ENCODE peak calls at places on chromosomes 7 and 10, in five cellular contexts. Y is HEK293T, O is H1, B is GM12878, T is HCT116. U is an unnamed sample.

GRCh38 chr7:143487566-143487965 is 9.9 kb downstream of the TAS2R41 start:
- DNase-seq in Y (no peak), O (no peak), B (no peak), T (no peak), U (no peak)

GRCh38 chr7:137272249-137272648 is 71.3 kb downstream of the PTN start:
- DNase-seq in Y (no peak), O (no peak), B (no peak), T (no peak), U (no peak)

GRCh38 chr10:132614431-132615341 is 77.1 kb downstream of the INPP5A start:
- DNase-seq in Y (no peak), O (no peak), B (no peak), T (no peak), U (no peak)

GRCh38 chr7:131115340-131115739 is 212.3 kb upstream of the MKLN1 start:
- DNase-seq in Y (no peak), O (no peak), B (no peak), T (no peak), U (no peak)

GRCh38 chr7:99693427-99694200 is 13.8 kb upstream of the CYP3A5 start:
- DNase-seq in Y (peak; percentile 8), O (no peak), B (no peak), T (no peak), U (peak; percentile 95)

GRCh38 chr7:514651-515598 is 4.7 kb downstream of the PDGFA start:
- DNase-seq in Y (no peak), O (no peak), B (no peak), T (no peak), U (peak; percentile 39)

GRCh38 chr7:120825576-120825975 is 32.4 kb downstream of the TSPAN12 start:
- DNase-seq in Y (no peak), O (no peak), B (no peak), T (no peak), U (no peak)

GRCh38 chr10:62766383-62766782 is 38.1 kb upstream of the ADO start:
- DNase-seq in Y (no peak), O (no peak), B (no peak), T (no peak), U (no peak)

GRCh38 chr10:86346794-86347665 is 19.6 kb downstream of the GRID1 start:
- DNase-seq in Y (no peak), O (no peak), B (no peak), T (no peak), U (no peak)

GRCh38 chr10:100969175-100970075 is at the start of gene SEMA4G:
- DNase-seq in Y (peak; percentile 81), O (peak; percentile 67), B (no peak), T (peak; percentile 21), U (peak; percentile 66)

GRCh38 chr7:116316838-116317612 is 106.7 kb downstream of the TES start:
- DNase-seq in Y (no peak), O (no peak), B (peak; percentile 77), T (peak; percentile 99), U (no peak)

GRCh38 chr7:50978633-50979215 is 196.0 kb upstream of the GRB10 start:
- DNase-seq in Y (no peak), O (no peak), B (no peak), T (no peak), U (no peak)

GRCh38 chr7:40498933-40499332 is 364.1 kb downstream of the SUGCT start:
- DNase-seq in Y (no peak), O (no peak), B (no peak), T (no peak), U (no peak)

GRCh38 chr10:122140941-122141623 is 130.0 kb upstream of the BTBD16 start:
- DNase-seq in Y (no peak), O (no peak), B (no peak), T (peak; percentile 73), U (no peak)

GRCh38 chr10:18968196-18968595 is 80.4 kb upstream of the MALRD1 start:
- DNase-seq in Y (no peak), O (no peak), B (no peak), T (no peak), U (no peak)

GRCh38 chr7:158772916-158773315 is 56.4 kb downstream of the ESYT2 start:
- DNase-seq in Y (no peak), O (no peak), B (no peak), T (no peak), U (no peak)

GRCh38 chr10:72545511-72545910 is 80.4 kb downstream of the MICU1 start:
- DNase-seq in Y (no peak), O (no peak), B (no peak), T (no peak), U (no peak)

GRCh38 chr10:51502124-51502523 is 197.3 kb downstream of the CSTF2T start:
- DNase-seq in Y (no peak), O (no peak), B (no peak), T (no peak), U (no peak)

GRCh38 chr10:70774810-70775678 is 10.1 kb downstream of the TBATA start:
- DNase-seq in Y (no peak), O (no peak), B (no peak), T (no peak), U (no peak)

GRCh38 chr7:151808296-151809155 is 68.4 kb downstream of the PRKAG2 start:
- DNase-seq in Y (no peak), O (no peak), B (no peak), T (peak; percentile 44), U (no peak)

GRCh38 chr7:155527664-155528063 is 18.7 kb downstream of the CNPY1 start:
- DNase-seq in Y (no peak), O (no peak), B (no peak), T (no peak), U (no peak)

GRCh38 chr7:94509264-94509878 is at the start of gene CASD1:
- DNase-seq in Y (peak; percentile 14), O (peak; percentile 15), B (no peak), T (no peak), U (no peak)

GRCh38 chr10:44462338-44462914 is 77.5 kb upstream of the CXCL12 start:
- DNase-seq in Y (no peak), O (no peak), B (no peak), T (no peak), U (no peak)

GRCh38 chr7:121032645-121033460 is 44.3 kb downstream of the CPED1 start:
- DNase-seq in Y (no peak), O (no peak), B (no peak), T (no peak), U (peak; percentile 70)

GRCh38 chr10:78215645-78216044 is 182.0 kb downstream of the RPS24 start:
- DNase-seq in Y (no peak), O (no peak), B (no peak), T (no peak), U (no peak)

GRCh38 chr10:3438608-3439007 is 266.0 kb upstream of the PITRM1 start:
- DNase-seq in Y (no peak), O (no peak), B (no peak), T (no peak), U (no peak)

GRCh38 chr7:146894927-146895326 is 778.3 kb downstream of the CNTNAP2 start:
- DNase-seq in Y (no peak), O (no peak), B (no peak), T (no peak), U (no peak)

GRCh38 chr10:116490028-116490662 is 55.6 kb upstream of the PNLIP start:
- DNase-seq in Y (peak; percentile 40), O (no peak), B (no peak), T (peak; percentile 28), U (peak; percentile 10)

GRCh38 chr10:6920072-6921019 is 340.3 kb upstream of the PRKCQ start:
- DNase-seq in Y (peak; percentile 81), O (peak; percentile 47), B (no peak), T (peak; percentile 23), U (peak; percentile 89)

GRCh38 chr10:131744356-131744755 is 156.5 kb upstream of the PPP2R2D start:
- DNase-seq in Y (no peak), O (no peak), B (no peak), T (no peak), U (no peak)

GRCh38 chr10:52443419-52444388 is 129.6 kb downstream of the DKK1 start:
- DNase-seq in Y (no peak), O (no peak), B (no peak), T (peak; percentile 57), U (no peak)

GRCh38 chr10:490256-490655 is 199.2 kb downstream of the DIP2C start:
- DNase-seq in Y (no peak), O (no peak), B (no peak), T (no peak), U (no peak)

GRCh38 chr10:124570646-124571045 is 109.0 kb downstream of the LHPP start:
- DNase-seq in Y (no peak), O (no peak), B (no peak), T (no peak), U (no peak)
- TF ChIP-seq SP1 in Y (no peak), O (no peak), B (no peak), T (no peak), U (no peak)

GRCh38 chr7:42534441-42534840 is 297.4 kb upstream of the GLI3 start:
- DNase-seq in Y (no peak), O (no peak), B (no peak), T (no peak), U (no peak)
- TF ChIP-seq SP1 in Y (no peak), O (no peak), B (no peak), T (no peak), U (no peak)

GRCh38 chr10:36303896-36304295 is 661.8 kb upstream of the FZD8 start:
- DNase-seq in Y (no peak), O (no peak), B (no peak), T (no peak), U (no peak)
- TF ChIP-seq SP1 in Y (no peak), O (no peak), B (no peak), T (no peak), U (no peak)

GRCh38 chr10:74244097-74244685 is 93.2 kb downstream of the ADK start:
- DNase-seq in Y (no peak), O (no peak), B (no peak), T (peak; percentile 42), U (no peak)
- TF ChIP-seq SP1 in Y (no peak), O (no peak), B (no peak), T (no peak), U (no peak)

GRCh38 chr7:36906448-36906847 is 182.2 kb upstream of the AOAH start:
- DNase-seq in Y (no peak), O (no peak), B (no peak), T (no peak), U (no peak)
- TF ChIP-seq SP1 in Y (no peak), O (no peak), B (no peak), T (no peak), U (no peak)

GRCh38 chr7:79011921-79012320 is 441.5 kb downstream of the MAGI2 start:
- DNase-seq in Y (no peak), O (no peak), B (no peak), T (no peak), U (no peak)

GRCh38 chr7:79008786-79009185 is 444.7 kb downstream of the MAGI2 start:
- DNase-seq in Y (no peak), O (no peak), B (no peak), T (no peak), U (no peak)

GRCh38 chr7:79009647-79010046 is 443.8 kb downstream of the MAGI2 start:
- DNase-seq in Y (no peak), O (no peak), B (no peak), T (no peak), U (no peak)
- TF ChIP-seq SP1 in Y (no peak), O (no peak), B (no peak), T (no peak), U (no peak)

U was measured in K562.